ENCODE peak calls at places on chromosomes 1 and 21, in four cellular contexts. X, C, Q and N are unnamed samples.

GRCh38 chr21:33729631-33730030 is 87.3 kb downstream of the ITSN1 start:
- DNase-seq in X (no peak), C (no peak), Q (no peak), N (no peak)

GRCh38 chr1:232334246-232334645 is 295.7 kb downstream of the SIPA1L2 start:
- DNase-seq in X (no peak), C (no peak), Q (no peak), N (no peak)

GRCh38 chr1:168135982-168136708 is 585 bp downstream of the GPR161 start:
- DNase-seq in X (peak), C (no peak), Q (peak), N (peak)

GRCh38 chr1:172903581-172904220 is 147.0 kb downstream of the TNFSF18 start:
- DNase-seq in X (no peak), C (no peak), Q (no peak), N (no peak)

GRCh38 chr1:6378096-6378746 is 15.3 kb downstream of the ACOT7 start:
- DNase-seq in X (no peak), C (no peak), Q (peak), N (no peak)

GRCh38 chr1:41431490-41432350 is 52.8 kb downstream of the EDN2 start:
- DNase-seq in X (no peak), C (no peak), Q (no peak), N (no peak)

GRCh38 chr1:44672254-44672955 is 1.9 kb downstream of the TMEM53 start:
- DNase-seq in X (no peak), C (no peak), Q (peak), N (peak)

GRCh38 chr1:67053535-67053784 is 488 bp downstream of the SLC35D1 start:
- DNase-seq in X (no peak), C (peak), Q (peak), N (peak)

GRCh38 chr1:180255538-180256352 is 25.7 kb downstream of the LHX4 start:
- DNase-seq in X (no peak), C (no peak), Q (peak), N (no peak)

GRCh38 chr1:37020653-37021277 is 13.6 kb downstream of the GRIK3 start:
- DNase-seq in X (no peak), C (peak), Q (peak), N (no peak)

GRCh38 chr1:197733324-197733723 is 42.0 kb downstream of the DENND1B start:
- DNase-seq in X (no peak), C (peak), Q (no peak), N (no peak)
- TF ChIP-seq RNF2 in X (no peak), C (no peak), Q (no peak), N (no peak)

DNA sequence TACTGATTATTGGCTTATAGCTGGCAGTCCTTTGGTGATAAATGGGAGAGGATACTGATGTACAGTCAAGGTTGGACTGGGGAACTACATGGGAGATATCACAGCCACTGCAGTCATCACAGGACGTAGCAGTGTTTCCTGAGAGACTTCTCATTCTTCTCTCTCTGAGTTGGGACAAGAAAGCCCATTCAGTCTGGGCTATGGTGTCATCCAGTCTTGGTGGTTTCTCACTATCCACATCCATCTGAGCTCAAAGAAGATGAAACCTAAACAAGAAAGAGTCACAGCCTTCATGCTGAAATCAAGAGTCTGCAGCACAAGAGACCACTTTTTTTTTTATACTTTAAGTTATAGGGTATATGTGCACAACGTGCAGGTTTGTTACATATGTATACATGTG is 12.8 kb upstream of the CD53 start:
- DNase-seq in X (no peak), C (no peak), Q (no peak), N (no peak)
- TF ChIP-seq RNF2 in X (no peak), C (no peak), Q (no peak), N (no peak)

GRCh38 chr1:64243757-64244080 is 40.3 kb downstream of the UBE2U start:
- DNase-seq in X (no peak), C (no peak), Q (no peak), N (no peak)

GRCh38 chr1:64245495-64245894 is 42.1 kb downstream of the UBE2U start:
- DNase-seq in X (no peak), C (no peak), Q (no peak), N (no peak)

GRCh38 chr1:64248065-64248464 is 44.6 kb downstream of the UBE2U start:
- DNase-seq in X (no peak), C (no peak), Q (no peak), N (no peak)

GRCh38 chr1:64242895-64243756 is 39.7 kb downstream of the UBE2U start:
- DNase-seq in X (peak), C (peak), Q (peak), N (no peak)

DNA sequence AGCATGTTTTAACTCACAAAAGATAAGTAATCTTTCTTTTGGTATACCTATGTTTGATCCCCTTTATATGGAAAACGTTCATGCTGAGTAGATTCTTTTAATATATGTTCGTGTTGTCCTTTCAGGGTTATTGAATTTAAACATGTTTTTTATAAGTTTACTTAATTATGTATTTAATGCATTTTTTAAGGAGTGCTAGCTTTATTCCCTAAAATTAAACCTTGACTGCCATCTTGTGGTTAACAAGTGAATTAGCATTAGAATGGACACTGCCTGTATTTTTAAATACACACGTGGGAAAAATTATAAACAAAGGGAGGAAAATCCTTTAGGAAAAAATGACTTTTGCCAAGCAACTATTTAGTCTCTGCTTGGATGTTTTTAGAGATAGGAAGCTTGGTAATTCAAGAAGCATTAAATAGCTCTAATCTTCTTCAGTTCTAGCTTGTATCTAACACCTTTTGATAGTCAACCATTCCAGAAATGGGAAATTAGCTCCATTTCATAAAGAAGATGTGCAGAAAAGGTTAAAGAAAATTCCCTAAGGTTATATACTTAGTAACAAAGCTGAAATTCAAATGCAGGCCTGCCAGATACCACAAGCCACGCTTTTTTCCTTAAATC is 43.0 kb downstream of the UBE2U start:
- DNase-seq in X (peak), C (peak), Q (peak), N (no peak)
- TF ChIP-seq RNF2 in X (no peak), C (no peak), Q (no peak), N (no peak)

GRCh38 chr21:46205121-46205520 is 20.9 kb upstream of the SPATC1L start:
- DNase-seq in X (no peak), C (no peak), Q (no peak), N (no peak)
- TF ChIP-seq RNF2 in X (no peak), C (no peak), Q (no peak), N (no peak)

GRCh38 chr1:163528710-163529348 is 207.1 kb downstream of the NUF2 start:
- DNase-seq in X (peak), C (peak), Q (peak), N (no peak)
- TF ChIP-seq RNF2 in X (no peak), C (no peak), Q (no peak), N (no peak)

DNA sequence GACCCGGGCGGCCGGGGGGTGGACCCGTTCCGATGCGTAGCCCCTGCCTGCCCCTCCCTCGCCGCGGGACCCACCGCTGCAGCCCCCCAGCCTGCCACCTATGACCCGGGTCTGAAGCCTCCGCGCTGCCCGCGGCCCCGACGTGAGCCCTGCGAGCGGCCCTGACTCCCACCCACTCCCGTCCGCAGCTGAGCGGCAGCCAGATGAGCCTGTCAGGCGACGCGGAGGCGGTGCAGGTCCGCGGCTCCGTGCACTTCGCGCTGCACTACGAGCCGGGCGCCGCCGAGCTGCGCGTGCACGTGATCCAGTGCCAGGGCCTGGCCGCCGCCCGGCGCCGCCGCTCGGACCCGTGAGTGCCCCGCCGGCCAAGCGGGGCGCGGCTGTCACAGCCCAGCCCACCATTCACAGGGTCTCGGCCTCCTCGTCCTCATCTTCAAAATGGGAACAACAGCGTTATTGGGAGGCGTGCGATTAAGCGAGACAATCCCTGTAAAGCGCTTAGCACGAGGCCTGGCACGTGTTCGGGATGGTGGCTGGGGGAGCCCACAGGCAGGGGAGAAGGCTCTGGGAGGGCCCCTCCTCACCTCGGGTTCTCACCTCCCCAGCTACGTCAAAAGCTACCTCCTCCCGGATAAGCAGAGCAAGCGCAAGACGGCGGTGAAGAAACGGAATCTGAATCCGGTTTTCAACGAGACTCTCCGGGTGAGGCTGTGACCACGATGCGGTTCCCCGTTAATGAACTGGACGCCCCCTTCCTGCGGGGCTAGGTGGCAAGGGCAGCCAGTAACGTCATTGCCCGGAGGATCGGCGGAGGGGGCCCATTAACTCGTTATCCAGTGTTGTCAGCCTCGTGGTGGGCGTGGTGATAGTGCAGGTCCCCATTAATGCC is 8.2 kb downstream of the SYTL1 start:
- DNase-seq in X (peak), C (no peak), Q (no peak), N (no peak)
- TF ChIP-seq RNF2 in X (no peak), C (no peak), Q (no peak), N (peak)